ENCODE peak calls at places on chromosomes 5 and 9, in ten cellular contexts. R is naive thymus-derived CD4-positive, alpha-beta T cell; W is psoas muscle; K is CD8-positive, alpha-beta T cell; V is H9; L is upper lobe of right lung; O is aorta; B is GM23248; T is PC-3; F is tibial nerve. A is an unnamed sample. For H3K4me1, the result is how much of the 10 kb centered on the place peaks cover.

GRCh38 chr5:115946655-115947054 is 15.6 kb upstream of the LVRN start:
- DNase-seq in R (no peak), W (no peak), K (no peak), V (no peak), L (no peak), O (no peak), B (peak), T (no peak), F (no peak), A (no peak)

GRCh38 chr5:7453947-7454346 is 58.0 kb downstream of the ADCY2 start:
- DNase-seq in R (no peak), W (no peak), K (no peak), V (no peak), L (no peak), O (no peak), B (no peak), T (no peak), F (no peak), A (no peak)

GRCh38 chr5:129718766-129719165 is 29.1 kb upstream of the MINAR2 start:
- DNase-seq in R (no peak), W (no peak), K (no peak), V (no peak), L (no peak), O (no peak), B (no peak), T (no peak), F (no peak), A (no peak)

GRCh38 chr9:87127543-87127942 is 180.2 kb upstream of the GAS1 start:
- DNase-seq in R (no peak), W (no peak), K (no peak), V (no peak), L (no peak), O (no peak), B (no peak), T (no peak), F (no peak), A (no peak)

GRCh38 chr5:132446621-132447020 is 44.0 kb downstream of the IRF1 start:
- DNase-seq in R (no peak), W (peak), K (no peak), V (no peak), L (no peak), O (peak), B (peak), T (no peak), F (peak), A (no peak)

GRCh38 chr5:95283761-95284511 is 958 bp downstream of the MCTP1 start:
- DNase-seq in R (peak), W (no peak), K (peak), V (peak), L (peak), O (no peak), B (peak), T (peak), F (no peak), A (no peak)

GRCh38 chr9:4318741-4319140 is 18.9 kb upstream of the GLIS3 start:
- DNase-seq in R (no peak), W (no peak), K (no peak), V (no peak), L (no peak), O (no peak), B (peak), T (no peak), F (no peak), A (no peak)

GRCh38 chr9:87359264-87359663 is 138.4 kb upstream of the DAPK1 start:
- DNase-seq in R (no peak), W (no peak), K (no peak), V (no peak), L (no peak), O (no peak), B (no peak), T (no peak), F (no peak), A (no peak)

GRCh38 chr5:9670371-9670770 is 40.2 kb upstream of the TAS2R1 start:
- DNase-seq in R (no peak), W (no peak), K (no peak), V (no peak), L (no peak), O (no peak), B (no peak), T (no peak), F (no peak), A (no peak)

GRCh38 chr9:87687207-87687606 is 38.7 kb upstream of the CTSL start:
- DNase-seq in R (no peak), W (no peak), K (no peak), V (no peak), L (no peak), O (no peak), B (no peak), T (no peak), F (no peak), A (no peak)

GRCh38 chr9:89425921-89426388 is 72.0 kb downstream of the SEMA4D start:
- DNase-seq in R (no peak), W (peak), K (no peak), V (no peak), L (no peak), O (peak), B (peak), T (no peak), F (no peak), A (no peak)

GRCh38 chr5:111929261-111929660 is 172.3 kb upstream of the NREP start:
- DNase-seq in R (no peak), W (no peak), K (no peak), V (no peak), L (no peak), O (no peak), B (peak), T (no peak), F (no peak), A (no peak)

GRCh38 chr5:2192496-2192895 is 309.8 kb upstream of the IRX4 start:
- DNase-seq in R (no peak), W (no peak), K (no peak), V (peak), L (no peak), O (no peak), B (no peak), T (no peak), F (no peak), A (no peak)

GRCh38 chr5:111742166-111742565 is 14.8 kb downstream of the NREP start:
- DNase-seq in R (no peak), W (no peak), K (no peak), V (no peak), L (no peak), O (no peak), B (no peak), T (no peak), F (no peak), A (no peak)

GRCh38 chr5:5421149-5421960 is 1.1 kb upstream of the ICE1 start:
- DNase-seq in R (no peak), W (no peak), K (peak), V (no peak), L (no peak), O (no peak), B (peak), T (no peak), F (peak), A (no peak)

GRCh38 chr5:165630211-165630866 is 2124.9 kb downstream of the MAT2B start:
- DNase-seq in R (no peak), W (no peak), K (no peak), V (peak), L (no peak), O (no peak), B (peak), T (peak), F (peak), A (no peak)

GRCh38 chr9:80049096-80049495 is 477.3 kb downstream of the TLE4 start:
- DNase-seq in R (no peak), W (no peak), K (no peak), V (no peak), L (no peak), O (no peak), B (no peak), T (no peak), F (no peak), A (no peak)

GRCh38 chr9:125946397-125946796 is 199.2 kb downstream of the PBX3 start:
- DNase-seq in R (no peak), W (no peak), K (no peak), V (no peak), L (no peak), O (no peak), B (no peak), T (no peak), F (no peak), A (no peak)

GRCh38 chr9:132622144-132622543 is 39.7 kb downstream of the BARHL1 start:
- DNase-seq in R (no peak), W (no peak), K (no peak), V (no peak), L (no peak), O (no peak), B (peak), T (peak), F (no peak), A (no peak)

GRCh38 chr5:150013931-150014330 is 13.4 kb downstream of the HMGXB3 start:
- DNase-seq in R (no peak), W (no peak), K (no peak), V (no peak), L (no peak), O (no peak), B (no peak), T (no peak), F (no peak), A (no peak)

GRCh38 chr9:81574399-81574798 is 114.9 kb downstream of the TLE1 start:
- DNase-seq in R (no peak), W (no peak), K (no peak), V (no peak), L (no peak), O (no peak), B (peak), T (peak), F (no peak), A (no peak)

GRCh38 chr5:125283372-125283771 is 536.9 kb upstream of the ZNF608 start:
- DNase-seq in R (no peak), W (no peak), K (no peak), V (no peak), L (no peak), O (no peak), B (no peak), T (no peak), F (no peak), A (no peak)

GRCh38 chr9:121357011-121357410 is 13.0 kb downstream of the STOM start:
- DNase-seq in R (no peak), W (no peak), K (no peak), V (no peak), L (no peak), O (no peak), B (no peak), T (no peak), F (no peak), A (no peak)

GRCh38 chr9:125406812-125407087 is 145.1 kb downstream of the GAPVD1 start:
- DNase-seq in R (no peak), W (no peak), K (no peak), V (no peak), L (no peak), O (no peak), B (no peak), T (no peak), F (no peak), A (no peak)

GRCh38 chr9:112050544-112051475 is 124.3 kb downstream of the SUSD1 start:
- DNase-seq in R (no peak), W (no peak), K (no peak), V (no peak), L (no peak), O (peak), B (peak), T (peak), F (peak), A (no peak)

GRCh38 chr9:14314424-14314928 is 535 bp upstream of the NFIB start:
- DNase-seq in R (no peak), W (peak), K (no peak), V (peak), L (peak), O (peak), B (peak), T (peak), F (peak), A (no peak)

GRCh38 chr5:61263072-61263471 is 69.0 kb upstream of the ZSWIM6 start:
- DNase-seq in R (no peak), W (no peak), K (no peak), V (no peak), L (no peak), O (no peak), B (no peak), T (no peak), F (no peak), A (no peak)

GRCh38 chr5:10173716-10174115 is 76.0 kb downstream of the ATPSCKMT start:
- DNase-seq in R (no peak), W (no peak), K (no peak), V (no peak), L (no peak), O (no peak), B (no peak), T (no peak), F (no peak), A (no peak)

GRCh38 chr5:94240616-94241287 is 377.7 kb downstream of the KIAA0825 start:
- DNase-seq in R (no peak), W (peak), K (no peak), V (no peak), L (no peak), O (no peak), B (peak), T (peak), F (peak), A (no peak)

GRCh38 chr9:37788328-37788727 is 3.5 kb upstream of the EXOSC3 start:
- DNase-seq in R (no peak), W (no peak), K (no peak), V (no peak), L (no peak), O (no peak), B (no peak), T (no peak), F (no peak), A (no peak)

GRCh38 chr5:63961125-63961597 is 1.1 kb downstream of the HTR1A start:
- DNase-seq in R (no peak), W (peak), K (no peak), V (peak), L (no peak), O (peak), B (no peak), T (no peak), F (no peak), A (no peak)

GRCh38 chr9:115992834-115993233 is 160.8 kb upstream of the PAPPA start:
- DNase-seq in R (no peak), W (no peak), K (no peak), V (no peak), L (no peak), O (no peak), B (peak), T (no peak), F (no peak), A (no peak)

GRCh38 chr5:76473676-76474075 is 70.6 kb downstream of the IQGAP2 start:
- DNase-seq in R (peak), W (no peak), K (peak), V (no peak), L (no peak), O (no peak), B (no peak), T (no peak), F (no peak), A (no peak)

GRCh38 chr5:38540348-38540747 is 16.1 kb downstream of the LIFR start:
- DNase-seq in R (no peak), W (peak), K (no peak), V (no peak), L (peak), O (peak), B (no peak), T (no peak), F (no peak), A (no peak)

GRCh38 chr5:52065182-52065581 is 681.9 kb downstream of the ISL1 start:
- DNase-seq in R (no peak), W (no peak), K (no peak), V (no peak), L (no peak), O (no peak), B (no peak), T (no peak), F (no peak), A (no peak)

GRCh38 chr9:121757286-121757595 is 105.8 kb downstream of the DAB2IP start:
- DNase-seq in R (no peak), W (no peak), K (no peak), V (no peak), L (no peak), O (no peak), B (no peak), T (no peak), F (no peak), A (no peak)

GRCh38 chr9:93820667-93821306 is 134.4 kb downstream of the BARX1 start:
- DNase-seq in R (no peak), W (no peak), K (no peak), V (peak), L (no peak), O (no peak), B (no peak), T (peak), F (no peak), A (no peak)

GRCh38 chr5:17235736-17236330 is 18.4 kb downstream of the BASP1 start:
- DNase-seq in R (no peak), W (no peak), K (no peak), V (no peak), L (no peak), O (no peak), B (peak), T (no peak), F (no peak), A (no peak)

GRCh38 chr9:12657233-12657632 is 36.0 kb upstream of the TYRP1 start:
- DNase-seq in R (no peak), W (no peak), K (no peak), V (no peak), L (no peak), O (no peak), B (no peak), T (no peak), F (no peak), A (no peak)
- H3K4me1 ChIP-seq in R (under half), W (under half), K (under half), V (under half), L (under half), O (under half), B (under half), T (under half), F (under half), A (under half)

DNA sequence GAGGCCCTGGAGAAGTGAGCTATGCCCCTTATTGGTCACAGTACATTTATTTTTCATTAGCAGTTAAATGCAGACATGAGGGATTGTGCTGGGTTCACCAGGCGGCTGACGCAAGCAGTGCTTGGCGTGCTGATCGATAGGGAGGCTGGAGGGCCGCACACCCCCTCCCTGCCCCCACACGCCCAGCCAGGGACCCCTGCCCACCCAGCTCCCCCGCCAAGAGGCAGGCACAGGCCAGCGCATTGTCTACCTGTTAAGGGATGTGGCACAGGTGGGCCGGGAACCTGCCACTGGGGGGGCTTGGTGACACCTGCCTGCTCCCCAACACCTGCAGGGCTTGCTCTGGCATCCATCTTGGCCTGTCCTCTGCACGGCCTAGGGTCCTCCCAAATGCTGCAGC is 39.2 kb downstream of the HK3 start:
- DNase-seq in R (no peak), W (no peak), K (no peak), V (no peak), L (no peak), O (no peak), B (no peak), T (no peak), F (no peak), A (no peak)
- H3K4me1 ChIP-seq in R (under half), W (under half), K (under half), V (under half), L (under half), O (under half), B (under half), T (under half), F (under half), A (under half)

DNA sequence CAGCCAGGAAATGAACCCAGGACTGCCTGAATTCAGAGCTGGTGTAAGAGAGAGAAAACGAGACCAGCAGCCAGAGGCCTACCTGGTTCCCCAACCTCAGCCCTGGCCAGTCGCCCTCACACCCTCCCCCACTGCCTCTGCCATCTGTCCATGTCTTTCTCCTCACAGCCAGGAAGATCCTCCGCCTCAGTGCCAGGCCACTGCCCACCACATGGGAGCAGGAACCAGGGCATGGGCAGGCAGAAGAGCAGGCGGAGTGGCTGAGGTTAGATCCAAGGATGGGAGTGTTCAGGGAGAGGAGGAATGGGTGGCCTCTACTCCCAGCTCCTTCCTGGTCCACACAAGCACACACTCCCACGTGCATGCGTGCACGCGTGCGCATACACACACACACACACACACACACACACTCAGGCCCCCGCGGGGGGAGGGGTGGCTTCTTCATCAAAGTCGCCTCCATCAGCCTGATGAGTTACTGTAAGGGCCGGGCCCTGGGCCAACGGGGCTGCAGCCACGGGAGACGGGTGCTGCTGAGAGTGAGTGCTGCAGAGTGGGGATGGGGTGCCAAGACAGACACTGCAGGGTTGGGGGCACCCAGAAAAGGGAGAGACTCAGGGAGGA is 18.2 kb downstream of the CNTFR start:
- DNase-seq in R (no peak), W (no peak), K (no peak), V (no peak), L (no peak), O (no peak), B (no peak), T (no peak), F (no peak), A (no peak)
- H3K4me1 ChIP-seq in R (under half), W (under half), K (under half), V (under half), L (under half), O (under half), B (under half), T (under half), F (under half), A (under half)

DNA sequence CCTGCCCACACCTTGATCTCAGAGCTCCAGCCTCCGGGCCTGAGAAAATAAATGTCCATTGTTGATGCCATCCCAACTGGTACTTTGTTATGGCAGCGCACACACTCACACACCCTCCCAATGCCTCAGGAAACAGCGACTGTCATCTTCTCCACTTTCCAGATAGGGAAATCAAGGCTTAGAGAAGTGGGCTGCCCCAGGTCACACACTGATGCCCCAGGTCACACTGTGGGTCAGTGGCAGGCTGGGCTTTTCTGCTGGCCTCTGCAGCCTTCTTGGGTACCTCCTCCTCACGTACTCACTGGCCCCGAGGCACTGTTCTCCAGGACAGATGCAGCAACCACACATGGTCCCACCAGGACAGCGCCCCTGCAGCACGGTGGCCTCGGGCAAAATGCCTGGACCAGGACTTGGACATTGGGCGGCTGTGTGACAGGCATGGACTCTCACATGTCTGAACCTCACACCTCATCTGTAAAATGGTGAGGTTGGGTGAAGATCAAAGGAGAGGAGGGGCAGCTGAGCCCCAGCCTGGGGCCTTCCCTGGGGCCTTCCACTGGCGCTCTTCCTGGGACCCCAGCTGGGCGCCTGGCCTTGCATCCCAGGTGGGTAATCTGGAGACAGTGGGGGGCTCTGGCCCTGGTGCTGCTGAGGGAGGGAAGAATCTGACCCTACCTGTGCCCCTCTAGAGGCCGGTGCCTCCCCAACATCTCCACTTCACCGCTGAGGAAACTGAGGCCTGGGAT is 156.0 kb downstream of the COL23A1 start:
- DNase-seq in R (peak), W (no peak), K (no peak), V (no peak), L (no peak), O (peak), B (no peak), T (no peak), F (no peak), A (no peak)
- H3K4me1 ChIP-seq in R (under half), W (under half), K (under half), V (under half), L (under half), O (under half), B (under half), T (under half), F (under half), A (under half)

A was measured in esophagus squamous epithelium.